ENCODE peak calls at places on chromosome 22, in eight cellular contexts. Z is stomach, Q is ovary, V is SK-N-SH, P is sigmoid colon, R is upper lobe of left lung, I is esophagus muscularis mucosa, D is GM12878. H is an unnamed sample. For H3K36me3, the result is how much of the 10 kb centered on the place peaks cover.

GRCh38 chr22:44181912-44182590 is 1.3 kb downstream of the PARVG start:
- DNase-seq in Z (no peak), Q (no peak), V (no peak), P (no peak), R (peak), I (no peak), D (no peak), H (no peak)

GRCh38 chr22:17897864-17898263 is 123.6 kb upstream of the BID start:
- DNase-seq in Z (no peak), Q (no peak), V (no peak), P (no peak), R (no peak), I (no peak), D (no peak), H (no peak)

GRCh38 chr22:17903564-17904295 is 120.6 kb downstream of the MICAL3 start:
- DNase-seq in Z (no peak), Q (no peak), V (peak), P (no peak), R (no peak), I (no peak), D (no peak), H (no peak)

GRCh38 chr22:31327786-31328544 is 18.2 kb downstream of the PATZ1 start:
- DNase-seq in Z (no peak), Q (no peak), V (no peak), P (no peak), R (no peak), I (no peak), D (no peak), H (no peak)

GRCh38 chr22:35742342-35743100 is 24.8 kb downstream of the APOL5 start:
- DNase-seq in Z (no peak), Q (no peak), V (no peak), P (no peak), R (no peak), I (no peak), D (no peak), H (no peak)

GRCh38 chr22:24008381-24009226 is 2.5 kb upstream of the CABIN1 start:
- DNase-seq in Z (no peak), Q (no peak), V (no peak), P (no peak), R (no peak), I (no peak), D (no peak), H (no peak)

GRCh38 chr22:44583854-44584253 is 85.8 kb upstream of the RTL6 start:
- DNase-seq in Z (no peak), Q (peak), V (no peak), P (peak), R (peak), I (no peak), D (no peak), H (no peak)

GRCh38 chr22:44710474-44711235 is 8.7 kb downstream of the PRR5 start:
- DNase-seq in Z (peak), Q (no peak), V (no peak), P (no peak), R (peak), I (no peak), D (no peak), H (no peak)

GRCh38 chr22:17729561-17729960 is 44.7 kb downstream of the BID start:
- DNase-seq in Z (no peak), Q (no peak), V (no peak), P (no peak), R (no peak), I (no peak), D (no peak), H (no peak)

GRCh38 chr22:43835166-43835565 is 23.1 kb upstream of the EFCAB6 start:
- DNase-seq in Z (no peak), Q (no peak), V (no peak), P (no peak), R (no peak), I (no peak), D (no peak), H (no peak)

GRCh38 chr22:26579331-26579886 is 10.5 kb downstream of the TPST2 start:
- DNase-seq in Z (peak), Q (no peak), V (no peak), P (no peak), R (no peak), I (no peak), D (peak), H (no peak)

GRCh38 chr22:27148025-27148424 is 490.6 kb downstream of the MIAT start:
- DNase-seq in Z (no peak), Q (no peak), V (no peak), P (no peak), R (no peak), I (no peak), D (no peak), H (no peak)

GRCh38 chr22:29000225-29000556 is 61.4 kb downstream of the C22orf31 start:
- DNase-seq in Z (no peak), Q (no peak), V (no peak), P (no peak), R (no peak), I (no peak), D (no peak), H (no peak)

GRCh38 chr22:26576026-26576680 is 13.8 kb downstream of the TPST2 start:
- DNase-seq in Z (no peak), Q (no peak), V (no peak), P (no peak), R (no peak), I (no peak), D (no peak), H (no peak)

GRCh38 chr22:30864441-30865420 is 103.8 kb downstream of the MORC2 start:
- DNase-seq in Z (no peak), Q (no peak), V (peak), P (peak), R (no peak), I (no peak), D (no peak), H (no peak)

GRCh38 chr22:22424956-22425355 is 83.6 kb downstream of the ZNF280B start:
- DNase-seq in Z (no peak), Q (no peak), V (no peak), P (no peak), R (no peak), I (no peak), D (no peak), H (no peak)

GRCh38 chr22:43698403-43698802 is 113.7 kb downstream of the EFCAB6 start:
- DNase-seq in Z (no peak), Q (no peak), V (no peak), P (no peak), R (no peak), I (no peak), D (no peak), H (no peak)

GRCh38 chr22:33401291-33401690 is 343.1 kb upstream of the SYN3 start:
- DNase-seq in Z (no peak), Q (no peak), V (no peak), P (no peak), R (no peak), I (no peak), D (no peak), H (no peak)

GRCh38 chr22:26318975-26319374 is 110.1 kb upstream of the ASPHD2 start:
- DNase-seq in Z (no peak), Q (no peak), V (no peak), P (no peak), R (no peak), I (no peak), D (no peak), H (no peak)

GRCh38 chr22:43889366-43890253 is 2.2 kb downstream of the PNPLA5 start:
- DNase-seq in Z (no peak), Q (no peak), V (peak), P (peak), R (no peak), I (no peak), D (no peak), H (no peak)

GRCh38 chr22:37560682-37561208 is 465 bp downstream of the CDC42EP1 start:
- DNase-seq in Z (no peak), Q (peak), V (peak), P (peak), R (peak), I (no peak), D (no peak), H (no peak)
- H3K4me3 ChIP-seq in Z (peak), Q (peak), V (peak), P (peak), R (peak), I (peak), D (no peak), H (peak)

GRCh38 chr22:41117127-41117965 is 25.0 kb downstream of the EP300 start:
- DNase-seq in Z (no peak), Q (no peak), V (no peak), P (no peak), R (no peak), I (no peak), D (no peak), H (no peak)
- H3K36me3 ChIP-seq in Z (under half), Q (under half), V (under half), P (under half), R (under half), I (under half), D (under half), H (under half)

DNA sequence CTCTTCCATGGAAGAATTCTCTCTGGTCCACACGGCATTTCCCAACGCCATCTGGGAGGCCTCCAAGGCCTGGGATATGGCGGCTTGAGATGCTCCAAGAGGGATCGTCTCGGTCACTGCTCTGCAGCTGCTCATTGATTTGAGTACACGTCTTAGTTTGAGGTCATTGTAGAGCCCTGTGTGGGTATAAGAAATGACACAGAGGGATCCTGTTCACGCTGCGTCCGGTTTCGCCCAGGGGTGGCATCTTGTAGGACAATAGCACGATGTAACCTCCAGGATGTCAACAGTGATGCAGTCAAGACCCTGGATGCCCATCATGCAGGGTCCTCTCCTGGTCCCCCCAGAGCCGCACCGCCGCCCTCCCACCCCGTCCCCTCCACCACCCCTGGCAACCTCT is 564.6 kb downstream of the BRD1 start:
- DNase-seq in Z (peak), Q (no peak), V (no peak), P (no peak), R (no peak), I (no peak), D (no peak), H (no peak)
- TF ChIP-seq EP300 in Z (no peak), Q (no peak), V (no peak), P (no peak), R (no peak), I (no peak), D (no peak), H (no peak)

GRCh38 chr22:46081831-46082210 is 68.5 kb upstream of the PPARA start:
- DNase-seq in Z (peak), Q (peak), V (no peak), P (peak), R (peak), I (no peak), D (no peak), H (no peak)
- H3K4me3 ChIP-seq in Z (peak), Q (peak), V (peak), P (peak), R (peak), I (peak), D (no peak), H (peak)

GRCh38 chr22:36985490-36985889 is 33.8 kb downstream of the TST start:
- DNase-seq in Z (no peak), Q (no peak), V (no peak), P (no peak), R (no peak), I (no peak), D (no peak), H (no peak)
- H3K36me3 ChIP-seq in Z (under half), Q (under half), V (under half), P (under half), R (under half), I (under half), D (under half), H (under half)

DNA sequence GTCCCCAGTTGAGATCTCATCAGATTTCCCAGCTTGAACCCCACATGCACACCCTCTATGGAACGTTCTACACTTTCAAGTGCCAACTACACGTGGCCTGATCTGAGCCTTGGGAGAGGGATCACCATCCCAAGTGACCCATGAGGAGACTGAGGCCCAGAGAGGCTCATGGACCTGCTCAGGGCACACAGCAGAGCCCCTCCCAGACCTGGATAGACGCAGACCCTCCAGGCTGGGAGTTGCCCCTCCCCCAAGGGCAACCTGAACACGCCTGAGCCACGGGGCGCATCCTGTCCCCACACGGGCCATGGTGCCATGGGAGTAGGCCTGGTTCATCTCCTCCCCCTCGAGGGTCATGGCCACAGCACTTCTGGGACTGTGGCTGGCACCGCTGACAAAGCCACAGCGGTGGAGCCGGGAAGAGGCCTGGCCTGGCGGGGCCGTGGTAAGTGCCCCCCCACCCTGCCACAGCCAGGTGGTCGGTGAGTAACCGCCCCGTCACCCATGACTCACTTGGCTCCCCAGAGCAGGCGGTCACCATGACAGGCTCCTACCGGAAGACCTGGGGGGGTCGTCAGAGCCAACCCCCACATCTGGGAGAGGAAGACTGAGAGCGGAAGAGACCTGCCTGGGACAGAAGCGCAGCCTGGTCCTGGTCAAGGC is 8.1 kb downstream of the WNT7B start:
- DNase-seq in Z (no peak), Q (no peak), V (peak), P (no peak), R (peak), I (no peak), D (no peak), H (no peak)
- TF ChIP-seq EP300 in Z (no peak), Q (no peak), V (peak), P (no peak), R (no peak), I (no peak), D (no peak), H (no peak)

GRCh38 chr22:19758896-19759458 is 1.6 kb upstream of the TBX1 start:
- DNase-seq in Z (no peak), Q (no peak), V (no peak), P (no peak), R (no peak), I (no peak), D (no peak), H (no peak)

GRCh38 chr22:19759994-19760651 is 455 bp upstream of the TBX1 start:
- DNase-seq in Z (no peak), Q (no peak), V (peak), P (no peak), R (peak), I (no peak), D (no peak), H (no peak)

GRCh38 chr22:19760652-19761002 is at the start of gene TBX1:
- DNase-seq in Z (no peak), Q (no peak), V (peak), P (no peak), R (peak), I (no peak), D (no peak), H (no peak)

GRCh38 chr22:19757985-19758895 is 2.3 kb upstream of the TBX1 start:
- DNase-seq in Z (no peak), Q (no peak), V (peak), P (no peak), R (peak), I (no peak), D (no peak), H (no peak)

DNA sequence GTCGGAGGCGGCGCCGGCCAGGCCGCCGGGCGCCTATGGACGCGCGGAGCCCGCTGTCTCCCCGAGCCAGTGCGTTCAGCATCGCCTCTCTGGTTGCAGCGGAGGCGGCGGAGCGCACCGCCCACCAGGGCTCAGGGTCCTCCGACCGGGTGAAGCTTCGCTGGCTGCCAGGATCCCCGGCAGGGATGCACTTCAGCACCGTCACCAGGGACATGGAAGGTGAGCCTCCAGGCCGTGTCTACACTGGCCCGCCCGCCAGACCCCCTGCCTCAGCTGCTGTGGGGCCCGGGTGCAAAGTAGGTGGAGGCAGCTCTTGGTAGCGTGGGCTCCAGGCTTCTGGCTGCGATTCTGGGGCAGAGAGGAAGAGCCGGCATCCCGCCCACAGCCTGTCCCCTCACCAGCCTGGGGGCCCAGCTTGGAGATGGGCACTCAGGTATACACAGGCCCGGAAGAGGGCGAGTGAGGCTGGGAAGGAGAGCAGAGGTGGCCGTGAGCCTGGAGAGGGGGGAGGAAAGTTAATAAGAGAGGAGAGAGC is 1.1 kb upstream of the TBX1 start:
- DNase-seq in Z (no peak), Q (no peak), V (peak), P (no peak), R (peak), I (no peak), D (no peak), H (no peak)
- H3K4me3 ChIP-seq in Z (no peak), Q (no peak), V (no peak), P (no peak), R (peak), I (peak), D (no peak), H (no peak)

GRCh38 chr22:20807315-20807752 is 33.4 kb downstream of the SERPIND1 start:
- DNase-seq in Z (no peak), Q (no peak), V (no peak), P (no peak), R (no peak), I (no peak), D (no peak), H (no peak)

GRCh38 chr22:20804650-20805049 is 30.7 kb downstream of the SERPIND1 start:
- DNase-seq in Z (no peak), Q (no peak), V (no peak), P (no peak), R (no peak), I (no peak), D (no peak), H (no peak)

GRCh38 chr22:20803696-20804324 is 29.9 kb downstream of the SERPIND1 start:
- DNase-seq in Z (peak), Q (no peak), V (peak), P (no peak), R (no peak), I (no peak), D (no peak), H (no peak)

GRCh38 chr22:20808844-20809243 is 34.9 kb downstream of the SERPIND1 start:
- DNase-seq in Z (no peak), Q (no peak), V (no peak), P (no peak), R (no peak), I (no peak), D (no peak), H (no peak)

GRCh38 chr22:20805972-20806471 is 32.1 kb downstream of the SERPIND1 start:
- DNase-seq in Z (no peak), Q (no peak), V (no peak), P (no peak), R (no peak), I (no peak), D (no peak), H (no peak)
- H3K36me3 ChIP-seq in Z (half or more), Q (under half), V (under half), P (under half), R (half or more), I (half or more), D (under half), H (under half)

GRCh38 chr22:47587361-47587760 is 824.9 kb downstream of the TBC1D22A start:
- DNase-seq in Z (peak), Q (no peak), V (no peak), P (peak), R (no peak), I (no peak), D (no peak), H (no peak)

GRCh38 chr22:47587861-47588582 is 825.6 kb downstream of the TBC1D22A start:
- DNase-seq in Z (peak), Q (no peak), V (no peak), P (peak), R (no peak), I (no peak), D (no peak), H (no peak)

GRCh38 chr22:47586946-47587345 is 824.5 kb downstream of the TBC1D22A start:
- DNase-seq in Z (peak), Q (no peak), V (no peak), P (peak), R (no peak), I (no peak), D (no peak), H (no peak)

GRCh38 chr22:47589271-47590250 is 827.1 kb downstream of the TBC1D22A start:
- DNase-seq in Z (peak), Q (no peak), V (no peak), P (peak), R (no peak), I (no peak), D (no peak), H (no peak)

GRCh38 chr22:47588583-47588970 is 826.1 kb downstream of the TBC1D22A start:
- DNase-seq in Z (peak), Q (no peak), V (no peak), P (peak), R (no peak), I (no peak), D (no peak), H (no peak)
- TF ChIP-seq EP300 in Z (no peak), Q (no peak), V (no peak), P (no peak), R (no peak), I (no peak), D (no peak), H (no peak)

GRCh38 chr22:38248280-38248679 is 24.5 kb downstream of the TMEM184B start:
- DNase-seq in Z (no peak), Q (no peak), V (no peak), P (no peak), R (no peak), I (no peak), D (no peak), H (no peak)

GRCh38 chr22:38250642-38251354 is 22.0 kb downstream of the TMEM184B start:
- DNase-seq in Z (no peak), Q (no peak), V (no peak), P (no peak), R (no peak), I (no peak), D (no peak), H (no peak)

GRCh38 chr22:38251355-38251720 is 21.5 kb downstream of the TMEM184B start:
- DNase-seq in Z (no peak), Q (no peak), V (no peak), P (no peak), R (no peak), I (no peak), D (no peak), H (no peak)

GRCh38 chr22:38249301-38249700 is 23.5 kb downstream of the TMEM184B start:
- DNase-seq in Z (no peak), Q (no peak), V (no peak), P (no peak), R (no peak), I (no peak), D (no peak), H (no peak)

GRCh38 chr22:38249803-38250641 is 22.8 kb downstream of the TMEM184B start:
- DNase-seq in Z (no peak), Q (no peak), V (no peak), P (no peak), R (peak), I (no peak), D (no peak), H (no peak)
- H3K4me3 ChIP-seq in Z (no peak), Q (no peak), V (no peak), P (no peak), R (no peak), I (no peak), D (no peak), H (no peak)

H was measured in tibial nerve.